ENCODE peak calls at places on chromosomes 1 and 21, in ten cellular contexts. E is activated naive CD8-positive, alpha-beta T cell treated with anti-CD3 and anti-CD28 coated beads, Interleukin-2, amount 50 U/mL, for 24 hours; H is astrocyte of the hippocampus; J is amniotic epithelial cell; Z is GM04504; B is nucleus accumbens; M is mucosa of descending colon; L is kidney tubule cell; I is AG08396; R is activated CD8-positive, alpha-beta memory T cell treated with anti-CD3 and anti-CD28 coated beads for 24 hours. P is an unnamed sample.
A peak's percentile ranks its signal among the peaks of the same experiment; 100 is the strongest.

GRCh38 chr1:24949331-24949881 is 19.3 kb upstream of the RUNX3 start:
- DNase-seq in E (no peak), H (peak; percentile 89), J (peak; percentile 83), Z (peak; percentile 31), B (no peak), M (no peak), L (peak; percentile 31), I (peak; percentile 83), R (no peak), P (no peak)

GRCh38 chr1:231200417-231201031 is 38.7 kb downstream of the TRIM67 start:
- DNase-seq in E (no peak), H (no peak), J (peak; percentile 78), Z (no peak), B (no peak), M (no peak), L (peak; percentile 30), I (no peak), R (no peak), P (no peak)

GRCh38 chr1:78044796-78045599 is 768 bp upstream of the GIPC2 start:
- DNase-seq in E (no peak), H (no peak), J (no peak), Z (no peak), B (no peak), M (peak; percentile 40), L (peak; percentile 5), I (no peak), R (no peak), P (peak; percentile 22)

GRCh38 chr1:153649137-153649866 is 9.2 kb upstream of the SNAPIN start:
- DNase-seq in E (no peak), H (no peak), J (no peak), Z (no peak), B (no peak), M (no peak), L (no peak), I (no peak), R (no peak), P (no peak)

GRCh38 chr1:42758641-42759040 is 8.2 kb downstream of the P3H1 start:
- DNase-seq in E (no peak), H (no peak), J (no peak), Z (no peak), B (no peak), M (peak; percentile 38), L (no peak), I (no peak), R (no peak), P (no peak)

GRCh38 chr1:208245185-208245705 is 1.1 kb upstream of the PLXNA2 start:
- DNase-seq in E (peak; percentile 82), H (peak; percentile 95), J (peak; percentile 89), Z (peak; percentile 78), B (peak; percentile 85), M (peak; percentile 99), L (peak; percentile 90), I (peak; percentile 84), R (peak; percentile 89), P (peak; percentile 93)

GRCh38 chr1:9798236-9799130 is 25.3 kb downstream of the CLSTN1 start:
- DNase-seq in E (no peak), H (no peak), J (peak; percentile 98), Z (peak; percentile 22), B (no peak), M (no peak), L (no peak), I (no peak), R (no peak), P (no peak)

GRCh38 chr1:111133863-111134262 is 6.0 kb downstream of the DRAM2 start:
- DNase-seq in E (no peak), H (no peak), J (no peak), Z (no peak), B (no peak), M (no peak), L (no peak), I (no peak), R (no peak), P (no peak)

GRCh38 chr1:88608139-88608943 is 75.7 kb upstream of the PKN2 start:
- DNase-seq in E (no peak), H (peak; percentile 39), J (peak; percentile 27), Z (no peak), B (no peak), M (peak; percentile 17), L (peak; percentile 50), I (peak; percentile 21), R (no peak), P (no peak)

GRCh38 chr1:32052887-32053286 is 19.9 kb upstream of the TMEM39B start:
- DNase-seq in E (no peak), H (no peak), J (no peak), Z (no peak), B (no peak), M (no peak), L (peak; percentile 60), I (no peak), R (peak; percentile 28), P (no peak)

GRCh38 chr21:39265603-39266002 is 47.8 kb downstream of the BRWD1 start:
- DNase-seq in E (no peak), H (no peak), J (no peak), Z (no peak), B (no peak), M (no peak), L (no peak), I (no peak), R (no peak), P (no peak)

GRCh38 chr1:225549821-225550220 is 103.1 kb downstream of the ENAH start:
- DNase-seq in E (no peak), H (no peak), J (peak; percentile 40), Z (no peak), B (no peak), M (no peak), L (no peak), I (no peak), R (no peak), P (no peak)

GRCh38 chr1:97006044-97006676 is 284.6 kb downstream of the PTBP2 start:
- DNase-seq in E (no peak), H (peak; percentile 96), J (peak; percentile 85), Z (peak; percentile 18), B (peak; percentile 40), M (no peak), L (peak; percentile 84), I (peak; percentile 15), R (no peak), P (no peak)

GRCh38 chr21:43921979-43922945 is 57.2 kb downstream of the AGPAT3 start:
- DNase-seq in E (peak; percentile 62), H (no peak), J (peak; percentile 57), Z (no peak), B (peak; percentile 61), M (no peak), L (peak; percentile 66), I (no peak), R (peak; percentile 83), P (no peak)

GRCh38 chr1:153348511-153349362 is at the start of gene PGLYRP4:
- DNase-seq in E (no peak), H (no peak), J (no peak), Z (no peak), B (no peak), M (no peak), L (no peak), I (no peak), R (peak; percentile 40), P (no peak)

GRCh38 chr1:205204552-205204951 is 7.0 kb downstream of the DSTYK start:
- DNase-seq in E (no peak), H (no peak), J (peak; percentile 35), Z (no peak), B (no peak), M (no peak), L (peak; percentile 19), I (peak; percentile 55), R (no peak), P (no peak)

GRCh38 chr1:150931773-150932172 is 5.6 kb downstream of the SETDB1 start:
- DNase-seq in E (no peak), H (peak; percentile 16), J (peak; percentile 36), Z (no peak), B (no peak), M (no peak), L (peak; percentile 10), I (no peak), R (no peak), P (no peak)

GRCh38 chr1:103106426-103107321 is 1.6 kb downstream of the COL11A1 start:
- DNase-seq in E (no peak), H (peak; percentile 83), J (peak; percentile 54), Z (no peak), B (no peak), M (peak; percentile 12), L (peak; percentile 59), I (peak; percentile 66), R (no peak), P (no peak)

GRCh38 chr1:236451796-236452373 is 57.8 kb downstream of the EDARADD start:
- DNase-seq in E (peak; percentile 32), H (no peak), J (peak; percentile 6), Z (no peak), B (no peak), M (peak; percentile 39), L (peak; percentile 23), I (no peak), R (peak; percentile 68), P (peak; percentile 16)

GRCh38 chr1:31095298-31095981 is 29.9 kb upstream of the PUM1 start:
- DNase-seq in E (no peak), H (peak; percentile 41), J (peak; percentile 51), Z (peak; percentile 50), B (no peak), M (no peak), L (no peak), I (peak; percentile 22), R (no peak), P (no peak)

GRCh38 chr1:47262787-47263413 is 30.9 kb upstream of the TAL1 start:
- DNase-seq in E (peak; percentile 35), H (peak; percentile 45), J (peak; percentile 39), Z (peak; percentile 12), B (no peak), M (peak; percentile 80), L (peak; percentile 63), I (peak; percentile 50), R (peak; percentile 61), P (peak; percentile 53)

GRCh38 chr1:233295775-233296322 is 324 bp upstream of the PCNX2 start:
- DNase-seq in E (no peak), H (no peak), J (no peak), Z (peak; percentile 17), B (no peak), M (no peak), L (no peak), I (peak; percentile 87), R (no peak), P (no peak)

GRCh38 chr1:44270666-44271628 is 57.7 kb downstream of the DMAP1 start:
- DNase-seq in E (no peak), H (no peak), J (no peak), Z (peak; percentile 6), B (no peak), M (peak; percentile 77), L (no peak), I (peak; percentile 22), R (no peak), P (peak; percentile 76)

GRCh38 chr1:235835226-235835625 is 31.5 kb downstream of the LYST start:
- DNase-seq in E (no peak), H (no peak), J (peak; percentile 63), Z (no peak), B (no peak), M (peak; percentile 49), L (peak; percentile 35), I (peak; percentile 31), R (no peak), P (peak; percentile 25)

GRCh38 chr1:67855944-67856343 is 22.7 kb upstream of the GNG12 start:
- DNase-seq in E (no peak), H (no peak), J (peak; percentile 31), Z (no peak), B (no peak), M (no peak), L (no peak), I (no peak), R (no peak), P (no peak)

GRCh38 chr21:46219591-46220239 is 8.9 kb downstream of the LSS start:
- DNase-seq in E (no peak), H (no peak), J (no peak), Z (no peak), B (no peak), M (no peak), L (no peak), I (no peak), R (no peak), P (no peak)

GRCh38 chr1:30888391-30888790 is 20.2 kb downstream of the SDC3 start:
- DNase-seq in E (no peak), H (peak; percentile 92), J (peak; percentile 83), Z (peak; percentile 82), B (peak; percentile 39), M (peak; percentile 31), L (peak; percentile 24), I (peak; percentile 87), R (no peak), P (peak; percentile 64)

GRCh38 chr1:202964755-202965440 is 2.2 kb downstream of the CYB5R1 start:
- DNase-seq in E (no peak), H (no peak), J (peak; percentile 61), Z (no peak), B (no peak), M (no peak), L (peak; percentile 19), I (no peak), R (no peak), P (no peak)

P was measured in transverse colon.